ENCODE peak calls at places on chromosomes 1 and 21, in eight cellular contexts. B is adrenal gland; R is effector memory CD4-positive, alpha-beta T cell; G is cardiac fibroblast; O is brain microvascular endothelial cell; X is HFF-Myc; Z is GM12865; N is epithelial cell of esophagus. J is an unnamed sample.

GRCh38 chr1:74504125-74505065 is 8.0 kb downstream of the LRRC53 start:
- DNase-seq in B (peak), R (no peak), G (peak), O (peak), X (peak), Z (peak), N (peak), J (peak)

GRCh38 chr1:22080184-22080583 is 27.7 kb downstream of the CDC42 start:
- DNase-seq in B (no peak), R (no peak), G (no peak), O (no peak), X (no peak), Z (peak), N (no peak), J (no peak)

GRCh38 chr1:160260436-160261382 is 1.6 kb downstream of the DCAF8 start:
- DNase-seq in B (no peak), R (no peak), G (peak), O (peak), X (peak), Z (peak), N (peak), J (peak)

GRCh38 chr21:29075706-29076447 is 2.4 kb upstream of the CCT8 start:
- DNase-seq in B (no peak), R (no peak), G (no peak), O (no peak), X (no peak), Z (no peak), N (peak), J (no peak)

GRCh38 chr1:51298322-51298705 is 32.0 kb downstream of the TTC39A start:
- DNase-seq in B (no peak), R (no peak), G (no peak), O (no peak), X (no peak), Z (no peak), N (no peak), J (no peak)

GRCh38 chr1:2169200-2169836 is 25.3 kb downstream of the FAAP20 start:
- DNase-seq in B (no peak), R (no peak), G (no peak), O (no peak), X (no peak), Z (no peak), N (no peak), J (no peak)

GRCh38 chr1:234642428-234642827 is 32.5 kb upstream of the IRF2BP2 start:
- DNase-seq in B (no peak), R (no peak), G (no peak), O (no peak), X (no peak), Z (no peak), N (no peak), J (no peak)

GRCh38 chr21:37087188-37087587 is 14.1 kb downstream of the TTC3 start:
- DNase-seq in B (peak), R (no peak), G (peak), O (peak), X (no peak), Z (no peak), N (peak), J (peak)

GRCh38 chr1:115098979-115099692 is 9.8 kb upstream of the TSPAN2 start:
- DNase-seq in B (no peak), R (peak), G (peak), O (peak), X (no peak), Z (peak), N (no peak), J (no peak)

GRCh38 chr1:223136086-223136485 is 7.0 kb downstream of the TLR5 start:
- DNase-seq in B (no peak), R (no peak), G (no peak), O (no peak), X (no peak), Z (no peak), N (no peak), J (no peak)

GRCh38 chr21:35982717-35983116 is 77.6 kb downstream of the SETD4 start:
- DNase-seq in B (no peak), R (no peak), G (no peak), O (no peak), X (no peak), Z (no peak), N (peak), J (no peak)

GRCh38 chr1:220156620-220157146 is 62.8 kb downstream of the IARS2 start:
- DNase-seq in B (no peak), R (no peak), G (no peak), O (no peak), X (no peak), Z (no peak), N (no peak), J (no peak)

GRCh38 chr1:171115280-171115897 is 24.7 kb downstream of the FMO3 start:
- DNase-seq in B (no peak), R (no peak), G (peak), O (no peak), X (no peak), Z (no peak), N (no peak), J (peak)

GRCh38 chr1:202268817-202269216 is 72.9 kb downstream of the UBE2T start:
- DNase-seq in B (no peak), R (no peak), G (no peak), O (no peak), X (no peak), Z (no peak), N (no peak), J (no peak)

GRCh38 chr1:35707253-35708178 is 11.2 kb downstream of the C1orf216 start:
- DNase-seq in B (no peak), R (no peak), G (no peak), O (no peak), X (no peak), Z (no peak), N (no peak), J (no peak)

GRCh38 chr1:185338719-185339622 is 21.9 kb upstream of the IVNS1ABP start:
- DNase-seq in B (peak), R (peak), G (peak), O (no peak), X (no peak), Z (peak), N (no peak), J (peak)
- H3K4me3 ChIP-seq in B (no peak), R (peak), G (no peak), O (no peak), X (no peak), Z (no peak), N (no peak), J (no peak)

DNA sequence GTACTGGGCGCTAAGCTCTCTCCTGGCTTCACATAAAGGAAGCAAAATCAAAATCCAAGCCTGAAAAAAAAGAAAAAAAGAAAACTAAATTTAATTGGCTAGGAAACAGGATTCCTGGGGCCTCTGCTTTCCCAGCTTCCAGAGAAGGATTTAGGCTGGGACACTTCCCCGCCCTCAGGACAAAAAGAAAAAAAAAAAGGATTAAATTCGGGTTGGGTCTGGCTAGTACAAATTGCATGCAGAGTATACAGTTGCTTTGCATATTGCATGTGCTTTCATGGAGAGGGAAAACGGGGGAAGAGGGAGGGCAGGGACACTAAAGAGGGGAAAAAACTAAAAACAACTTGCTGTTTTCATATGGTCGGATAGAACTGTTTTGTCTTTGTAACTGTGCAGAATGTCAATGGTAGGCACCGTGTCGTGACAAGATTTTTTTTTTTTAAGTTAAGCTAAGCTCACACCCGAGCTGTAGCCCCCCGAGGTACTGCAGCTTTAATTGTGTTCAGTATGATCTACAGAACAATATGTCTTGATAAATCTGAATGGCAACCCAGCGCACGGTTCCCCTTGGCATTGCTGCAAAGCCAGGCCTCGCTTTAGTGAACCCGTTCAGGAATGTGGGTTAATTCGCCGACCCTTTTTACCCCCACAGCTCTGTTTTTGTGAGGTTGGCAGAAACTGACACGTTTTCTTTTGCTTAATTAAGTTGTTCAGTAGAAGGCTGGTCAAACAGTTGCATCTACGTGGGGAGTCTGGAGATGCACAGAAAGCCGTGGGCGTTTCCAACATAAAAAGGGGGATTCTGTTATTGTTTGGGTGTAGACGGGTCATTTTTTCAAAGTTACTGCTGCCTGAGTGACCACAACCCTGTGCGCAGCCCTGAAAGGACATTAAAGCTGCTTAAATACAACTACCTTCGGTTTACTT is 43.0 kb downstream of the OLIG1 start:
- DNase-seq in B (no peak), R (no peak), G (no peak), O (no peak), X (no peak), Z (no peak), N (no peak), J (no peak)
- H3K4me3 ChIP-seq in B (no peak), R (no peak), G (no peak), O (no peak), X (no peak), Z (no peak), N (no peak), J (no peak)

GRCh38 chr1:243420968-243421675 is 165.3 kb downstream of the SDCCAG8 start:
- DNase-seq in B (no peak), R (no peak), G (peak), O (no peak), X (no peak), Z (no peak), N (no peak), J (peak)
- H3K4me3 ChIP-seq in B (no peak), R (no peak), G (no peak), O (peak), X (peak), Z (no peak), N (no peak), J (peak)

GRCh38 chr1:180233191-180234011 is 3.3 kb downstream of the LHX4 start:
- DNase-seq in B (no peak), R (no peak), G (no peak), O (no peak), X (no peak), Z (no peak), N (no peak), J (no peak)
- H3K4me3 ChIP-seq in B (no peak), R (no peak), G (no peak), O (no peak), X (no peak), Z (no peak), N (no peak), J (no peak)

GRCh38 chr1:43452789-43453441 is 816 bp downstream of the HYI start:
- DNase-seq in B (peak), R (no peak), G (peak), O (no peak), X (no peak), Z (no peak), N (peak), J (peak)
- H3K4me3 ChIP-seq in B (no peak), R (peak), G (peak), O (peak), X (peak), Z (peak), N (peak), J (peak)

DNA sequence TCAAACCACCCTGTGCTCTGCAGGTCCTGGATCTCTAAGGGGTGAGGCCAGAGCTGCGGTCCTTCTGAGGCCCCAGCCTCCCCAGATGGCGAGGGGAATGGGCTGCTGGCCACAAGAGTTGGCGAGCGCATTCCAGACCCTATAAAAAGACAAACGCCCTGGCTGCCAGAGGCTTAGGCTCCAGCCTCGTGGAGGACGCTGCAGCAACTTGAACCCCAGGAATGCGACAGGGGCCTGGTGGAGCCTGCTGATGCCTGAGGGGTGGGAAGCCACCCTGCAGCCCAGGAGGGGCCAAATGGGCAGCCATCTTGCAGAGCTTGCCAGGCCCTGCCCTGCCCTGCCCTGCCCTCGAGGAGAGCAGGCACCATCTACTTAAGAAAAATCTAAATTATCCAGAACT is 8.6 kb downstream of the CACNA1S start:
- DNase-seq in B (no peak), R (no peak), G (no peak), O (no peak), X (no peak), Z (no peak), N (no peak), J (no peak)
- H3K4me3 ChIP-seq in B (no peak), R (no peak), G (no peak), O (no peak), X (no peak), Z (no peak), N (no peak), J (no peak)